ENCODE peak calls at places on chromosomes 3 and 15, in four cellular contexts. T is NCI-H1092 treated with DMSO at 0.1 percent for 48 hours, J is endothelial cell, V is RPMI7951. K is an unnamed sample.
A peak's percentile ranks its signal among the peaks of the same experiment; 100 is the strongest.

GRCh38 chr3:49265987-49266386 is 11.0 kb downstream of the C3orf62 start:
- DNase-seq in T (no peak), J (no peak), V (no peak), K (no peak)

GRCh38 chr15:66145242-66146182 is 108.0 kb downstream of the MEGF11 start:
- DNase-seq in T (peak; percentile 46), J (no peak), V (peak; percentile 29), K (no peak)

GRCh38 chr3:53046171-53047170 is 598 bp upstream of the SFMBT1 start:
- DNase-seq in T (peak; percentile 12), J (peak; percentile 45), V (peak; percentile 51), K (no peak)

GRCh38 chr3:168436327-168436726 is 340.6 kb upstream of the GOLIM4 start:
- DNase-seq in T (no peak), J (no peak), V (no peak), K (no peak)

GRCh38 chr3:55565516-55565915 is 78.4 kb upstream of the WNT5A start:
- DNase-seq in T (no peak), J (no peak), V (peak; percentile 41), K (no peak)

GRCh38 chr15:56792211-56792610 is 58.9 kb upstream of the ZNF280D start:
- DNase-seq in T (no peak), J (no peak), V (peak; percentile 34), K (no peak)

GRCh38 chr15:28892789-28893610 is 7.2 kb downstream of the APBA2 start:
- DNase-seq in T (peak; percentile 49), J (no peak), V (peak; percentile 69), K (peak; percentile 26)

GRCh38 chr15:81410318-81410753 is 36.3 kb upstream of the TMC3 start:
- DNase-seq in T (peak; percentile 47), J (peak; percentile 60), V (peak; percentile 66), K (peak; percentile 54)

GRCh38 chr15:70892002-70892911 is at the start of the genes LRRC49 and THAP10:
- DNase-seq in T (peak; percentile 91), J (peak; percentile 74), V (peak; percentile 97), K (peak; percentile 99)

K was measured in HT1080.